ENCODE peak calls at places on chromosomes 7 and 10, in five cellular contexts. V, M, B, S and J are unnamed samples.

GRCh38 chr10:5014936-5015335 is 11.3 kb upstream of the AKR1C2 start:
- DNase-seq in S (peak), V (peak), M (no peak), B (no peak), J (no peak)

GRCh38 chr10:15046626-15047025 is 2.9 kb downstream of the OLAH start:
- DNase-seq in M (no peak), B (no peak), S (peak), V (no peak), J (peak)

GRCh38 chr10:91779011-91779605 is 19.1 kb upstream of the TNKS2 start:
- DNase-seq in M (no peak), B (no peak), S (peak), V (no peak), J (no peak)

GRCh38 chr10:122459586-122460273 is 1.6 kb upstream of the HTRA1 start:
- DNase-seq in M (no peak), S (no peak), V (no peak), B (no peak), J (no peak)

GRCh38 chr7:120862987-120863386 is 5.0 kb upstream of the TSPAN12 start:
- DNase-seq in B (no peak), V (no peak), S (no peak), M (no peak), J (no peak)

GRCh38 chr10:17914169-17915045 is 37.3 kb upstream of the SLC39A12 start:
- DNase-seq in V (no peak), B (no peak), S (no peak), M (no peak), J (no peak)

GRCh38 chr7:5041047-5041446 is 4.6 kb upstream of the RBAK start:
- DNase-seq in M (no peak), V (no peak), B (no peak), S (no peak), J (no peak)

GRCh38 chr7:80478683-80479082 is 33.2 kb downstream of the GNAT3 start:
- DNase-seq in S (peak), M (no peak), V (peak), B (no peak), J (no peak)

GRCh38 chr10:100516847-100517246 is 2.8 kb downstream of the SEC31B start:
- DNase-seq in M (no peak), V (peak), S (no peak), B (no peak), J (no peak)

GRCh38 chr10:98080474-98080873 is 50.1 kb upstream of the CRTAC1 start:
- DNase-seq in V (no peak), M (no peak), S (no peak), B (no peak), J (no peak)

GRCh38 chr10:5589071-5589962 is 64.6 kb downstream of the CALML3 start:
- DNase-seq in M (no peak), V (no peak), S (peak), B (no peak), J (peak)

GRCh38 chr10:133141963-133142350 is 18.1 kb upstream of the KNDC1 start:
- DNase-seq in M (no peak), B (no peak), V (no peak), S (no peak), J (no peak)

GRCh38 chr10:74825371-74826141 is 844 bp upstream of the KAT6B start:
- DNase-seq in S (peak), B (peak), M (no peak), V (peak), J (no peak)

GRCh38 chr7:117872565-117873055 is 631 bp downstream of the CTTNBP2 start:
- DNase-seq in S (no peak), B (peak), V (no peak), M (peak), J (no peak)

GRCh38 chr7:96284838-96285237 is 37.1 kb downstream of the SLC25A13 start:
- DNase-seq in M (no peak), B (no peak), S (no peak), V (no peak), J (no peak)

GRCh38 chr7:71776726-71777125 is 635.4 kb downstream of the CALN1 start:
- DNase-seq in M (no peak), B (no peak), S (no peak), V (no peak), J (no peak)

GRCh38 chr10:3091346-3091787 is 24.0 kb downstream of the PFKP start:
- DNase-seq in V (no peak), M (peak), S (peak), B (peak), J (peak)

GRCh38 chr10:44946201-44946600 is 13.4 kb upstream of the RASSF4 start:
- DNase-seq in M (no peak), V (no peak), B (no peak), S (no peak), J (no peak)

GRCh38 chr10:73399054-73399453 is 14.8 kb downstream of the ANXA7 start:
- DNase-seq in B (no peak), S (no peak), V (no peak), M (no peak), J (no peak)

GRCh38 chr10:97889461-97890265 is 40.0 kb downstream of the GOLGA7B start:
- DNase-seq in S (peak), B (peak), V (peak), M (peak), J (peak)

GRCh38 chr7:41367967-41368882 is 334.7 kb downstream of the INHBA start:
- DNase-seq in S (no peak), B (no peak), V (no peak), M (no peak), J (no peak)

GRCh38 chr10:5948999-5949759 is 28.2 kb downstream of the IL15RA start:
- DNase-seq in V (peak), B (peak), S (peak), M (peak), J (no peak)

GRCh38 chr10:15146366-15146765 is 22.1 kb downstream of the NMT2 start:
- DNase-seq in M (no peak), V (no peak), B (no peak), S (no peak), J (no peak)

GRCh38 chr10:104441601-104442000 is 88.0 kb downstream of the CFAP58 start:
- DNase-seq in B (peak), V (no peak), M (no peak), S (peak), J (no peak)

GRCh38 chr7:127380479-127380878 is 12.0 kb downstream of the ZNF800 start:
- DNase-seq in B (no peak), M (no peak), S (no peak), V (no peak), J (no peak)

GRCh38 chr7:2952316-2952715 is 91.4 kb downstream of the CARD11 start:
- DNase-seq in M (no peak), S (no peak), V (no peak), B (no peak), J (no peak)

GRCh38 chr7:51455948-51456347 is 139.3 kb upstream of the COBL start:
- DNase-seq in B (no peak), V (no peak), S (no peak), M (no peak), J (no peak)

GRCh38 chr7:124924906-124925305 is 4.7 kb downstream of the POT1 start:
- DNase-seq in M (no peak), S (no peak), B (no peak), V (no peak), J (no peak)

GRCh38 chr10:109998513-109998912 is 9.3 kb upstream of the ADD3 start:
- DNase-seq in M (no peak), B (no peak), S (no peak), V (no peak), J (no peak)

GRCh38 chr7:19000410-19000809 is 117.0 kb downstream of the TWIST1 start:
- DNase-seq in S (no peak), M (no peak), B (no peak), V (no peak), J (no peak)

GRCh38 chr10:120423350-120424197 is 33.5 kb upstream of the PLPP4 start:
- DNase-seq in B (peak), M (peak), S (peak), V (peak), J (no peak)

GRCh38 chr7:90232440-90232839 is 12.5 kb upstream of the CFAP69 start:
- DNase-seq in S (no peak), V (no peak), M (no peak), B (no peak), J (no peak)

GRCh38 chr7:105637755-105638154 is 56.5 kb upstream of the EFCAB10 start:
- DNase-seq in V (no peak), S (no peak), B (no peak), M (no peak), J (no peak)

GRCh38 chr7:11341285-11341944 is 367.7 kb downstream of the PHF14 start:
- DNase-seq in V (no peak), M (peak), S (peak), B (peak), J (no peak)

GRCh38 chr7:121563177-121563576 is 167.1 kb upstream of the FAM3C start:
- DNase-seq in M (no peak), S (peak), B (no peak), V (no peak), J (no peak)

GRCh38 chr7:87785368-87785995 is 90.7 kb downstream of the SLC25A40 start:
- DNase-seq in S (no peak), B (no peak), V (no peak), M (no peak), J (no peak)

GRCh38 chr7:25966469-25966868 is 185.5 kb upstream of the NFE2L3 start:
- DNase-seq in V (no peak), S (no peak), M (no peak), B (no peak), J (no peak)

GRCh38 chr7:25967278-25968204 is 184.5 kb upstream of the NFE2L3 start:
- DNase-seq in V (no peak), B (no peak), M (no peak), S (no peak), J (no peak)

GRCh38 chr7:25964483-25964961 is 187.5 kb upstream of the NFE2L3 start:
- DNase-seq in V (no peak), M (no peak), S (no peak), B (no peak), J (no peak)

GRCh38 chr7:25963733-25964132 is 188.3 kb upstream of the NFE2L3 start:
- DNase-seq in S (no peak), B (no peak), M (no peak), V (no peak), J (no peak)

GRCh38 chr7:25965405-25966123 is 186.4 kb upstream of the NFE2L3 start:
- DNase-seq in M (no peak), B (no peak), V (no peak), S (peak), J (peak)
- H3K4me3 ChIP-seq in M (no peak), B (no peak), V (no peak), S (no peak), J (peak)

GRCh38 chr10:89262331-89263020 is 10.9 kb upstream of the LIPA start:
- DNase-seq in S (peak), M (no peak), V (no peak), B (peak), J (peak)

GRCh38 chr10:89263531-89263930 is 12.0 kb upstream of the LIPA start:
- DNase-seq in B (no peak), V (no peak), S (no peak), M (no peak), J (no peak)

GRCh38 chr10:89267056-89267455 is 15.5 kb upstream of the LIPA start:
- DNase-seq in M (no peak), B (no peak), V (no peak), S (no peak), J (no peak)

GRCh38 chr10:89263091-89263490 is 11.5 kb upstream of the LIPA start:
- DNase-seq in V (no peak), B (no peak), S (no peak), M (no peak), J (no peak)
- H3K4me2 ChIP-seq in V (peak), B (no peak), S (peak), M (no peak), J (peak)

GRCh38 chr7:22256702-22257101 is 100.3 kb downstream of the RAPGEF5 start:
- DNase-seq in V (no peak), M (no peak), B (no peak), S (no peak), J (no peak)
- TF ChIP-seq CTCF in V (no peak), M (no peak), B (no peak), S (peak), J (peak)

DNA sequence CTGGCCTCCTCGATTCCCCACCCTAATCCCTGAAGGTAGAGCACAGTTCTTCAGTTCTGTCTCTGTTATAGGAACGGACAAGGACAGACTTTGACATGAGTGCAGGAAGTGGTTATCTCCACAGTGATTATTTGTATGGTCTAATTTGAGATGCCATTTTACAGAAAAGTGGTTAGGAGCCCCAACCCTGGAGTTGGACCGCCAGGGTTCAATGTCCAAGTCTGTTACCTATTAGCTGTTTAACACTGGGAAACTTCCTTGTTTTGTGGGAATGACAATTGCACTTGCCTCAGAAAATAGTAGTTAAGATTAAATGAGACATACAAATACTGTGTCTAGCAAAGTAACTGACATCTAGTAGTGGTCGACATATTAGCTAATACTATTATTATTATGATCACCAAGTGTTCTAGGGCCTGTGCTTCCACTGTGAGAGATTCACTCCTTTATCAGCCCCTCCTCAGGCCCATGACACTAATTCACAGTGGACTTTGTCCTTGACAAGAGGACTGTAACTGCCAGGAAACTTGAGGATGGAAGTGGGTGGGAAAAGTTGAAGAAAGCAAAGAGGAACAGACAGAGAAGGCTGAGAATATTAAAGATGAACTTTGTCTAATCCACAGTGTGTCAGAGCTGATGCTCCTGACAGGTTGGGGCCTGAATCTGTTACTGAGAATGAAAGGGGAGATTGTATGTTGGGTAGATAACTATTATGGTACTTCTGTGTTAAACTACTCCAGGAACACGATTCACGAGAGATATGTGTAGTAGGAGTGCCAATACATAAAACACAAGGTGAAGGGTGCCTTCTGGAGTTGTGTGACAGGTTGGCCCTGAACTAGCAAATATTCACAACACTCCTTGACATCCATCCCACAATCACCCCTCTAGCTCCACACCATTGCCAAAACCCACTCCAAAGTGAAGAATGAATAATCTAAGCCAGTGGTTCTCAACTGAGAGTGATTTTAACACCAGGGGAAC is 66.4 kb downstream of the TAC1 start:
- DNase-seq in V (no peak), B (peak), M (no peak), S (no peak), J (no peak)
- H3K4me3 ChIP-seq in V (no peak), B (no peak), M (no peak), S (no peak), J (no peak)

GRCh38 chr7:106652092-106652491 is 8.9 kb downstream of the CCDC71L start:
- DNase-seq in B (no peak), V (no peak), S (no peak), M (no peak), J (no peak)

GRCh38 chr7:106653488-106653887 is 7.5 kb downstream of the CCDC71L start:
- DNase-seq in V (no peak), S (no peak), B (no peak), M (no peak), J (no peak)

GRCh38 chr7:106655703-106656498 is 5.1 kb downstream of the CCDC71L start:
- DNase-seq in S (no peak), M (no peak), B (no peak), V (no peak), J (no peak)

GRCh38 chr7:106657085-106657991 is 3.6 kb downstream of the CCDC71L start:
- DNase-seq in S (no peak), M (no peak), V (no peak), B (no peak), J (no peak)

GRCh38 chr7:106652909-106653308 is 8.0 kb downstream of the CCDC71L start:
- DNase-seq in B (no peak), M (no peak), S (no peak), V (no peak), J (no peak)
- H3K4me2 ChIP-seq in B (no peak), M (no peak), S (no peak), V (no peak), J (no peak)

GRCh38 chr7:76317782-76318487 is 15.5 kb downstream of the HSPB1 start:
- DNase-seq in V (peak), S (peak), B (peak), M (peak), J (peak)

GRCh38 chr7:76316984-76317781 is 14.7 kb downstream of the HSPB1 start:
- DNase-seq in M (no peak), S (no peak), V (no peak), B (no peak), J (no peak)

GRCh38 chr7:76315372-76315771 is 12.9 kb downstream of the HSPB1 start:
- DNase-seq in S (no peak), V (no peak), M (no peak), B (no peak), J (no peak)

GRCh38 chr7:76314042-76314721 is 11.7 kb downstream of the HSPB1 start:
- DNase-seq in S (peak), V (peak), B (peak), M (peak), J (peak)

DNA sequence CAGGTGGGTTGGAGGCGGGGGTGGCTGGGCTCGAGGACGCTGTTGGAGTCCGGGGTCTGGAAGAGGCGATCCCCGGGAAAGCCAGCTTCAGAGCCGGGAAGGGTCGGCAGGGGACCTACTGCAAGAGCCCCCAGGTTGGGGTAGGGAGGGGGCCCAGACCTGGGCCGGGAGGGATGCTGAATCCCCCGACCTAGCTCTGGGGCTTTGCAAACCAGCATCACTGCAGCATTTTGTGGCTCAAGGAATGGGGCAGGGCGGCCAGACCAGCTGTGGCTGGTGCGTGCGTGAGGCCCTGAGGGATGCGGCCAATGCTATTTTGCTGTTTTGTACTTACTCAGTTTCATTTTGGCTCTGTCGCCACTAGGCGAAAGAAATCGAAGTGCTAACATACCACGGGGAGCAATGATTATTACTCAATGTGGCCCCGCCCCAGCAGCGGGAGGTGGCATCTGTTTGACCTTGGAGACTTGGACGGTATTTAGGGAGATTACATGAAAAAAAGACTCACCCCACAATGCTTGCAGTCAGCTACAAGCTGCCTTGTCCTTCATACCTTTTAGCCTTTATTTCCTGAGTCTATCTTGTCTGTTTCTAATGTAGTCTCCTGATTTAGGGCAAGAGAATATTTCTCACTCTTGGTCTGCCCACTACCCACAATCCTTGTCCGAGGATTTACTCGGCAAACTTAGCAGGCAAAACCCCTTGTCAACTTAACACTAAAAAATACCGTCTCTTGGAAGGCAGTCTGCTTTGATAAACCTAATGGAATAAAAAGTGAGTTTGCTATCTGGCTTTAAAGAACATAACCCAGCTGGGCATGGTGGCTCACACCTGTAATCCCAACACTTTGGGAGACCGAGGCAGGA is 16.2 kb downstream of the HSPB1 start:
- DNase-seq in B (peak), S (peak), M (no peak), V (peak), J (peak)
- TF ChIP-seq CTCF in B (peak), S (peak), M (peak), V (peak), J (peak)

GRCh38 chr7:27364344-27364758 is 121.7 kb downstream of the EVX1 start:
- DNase-seq in B (peak), M (no peak), S (peak), V (no peak), J (peak)
- H3K4me3 ChIP-seq in B (no peak), M (no peak), S (peak), V (no peak), J (peak)